ENCODE peak calls at places on chromosomes 3 and 15, in six cellular contexts. F, R, P, K, Y and Q are unnamed samples.

GRCh38 chr3:175193815-175194518 is 334.8 kb downstream of the NAALADL2 start:
- DNase-seq in F (peak), R (no peak), P (peak), K (no peak), Y (no peak), Q (no peak)

GRCh38 chr15:74873756-74874424 is 725 bp upstream of the SCAMP2 start:
- DNase-seq in F (no peak), R (no peak), P (no peak), K (no peak), Y (peak), Q (no peak)

GRCh38 chr3:55294557-55294956 is 192.5 kb downstream of the WNT5A start:
- DNase-seq in F (no peak), R (no peak), P (peak), K (no peak), Y (no peak), Q (no peak)

GRCh38 chr15:34049096-34049495 is 10.1 kb upstream of the AVEN start:
- DNase-seq in F (peak), R (no peak), P (peak), K (no peak), Y (no peak), Q (no peak)

GRCh38 chr15:81033508-81033907 is 32.8 kb downstream of the TLNRD1 start:
- DNase-seq in F (no peak), R (no peak), P (no peak), K (no peak), Y (no peak), Q (no peak)

GRCh38 chr3:142586803-142587406 is 8.4 kb upstream of the ATR start:
- DNase-seq in F (peak), R (no peak), P (peak), K (no peak), Y (peak), Q (no peak)

GRCh38 chr3:129481783-129482332 is 41.8 kb downstream of the IFT122 start:
- DNase-seq in F (no peak), R (peak), P (peak), K (no peak), Y (no peak), Q (peak)

GRCh38 chr15:58299311-58299850 is 132.4 kb upstream of the LIPC start:
- DNase-seq in F (peak), R (no peak), P (no peak), K (no peak), Y (no peak), Q (no peak)

GRCh38 chr3:116425126-116425525 is 20.2 kb downstream of the LSAMP start:
- DNase-seq in F (no peak), R (no peak), P (no peak), K (no peak), Y (no peak), Q (no peak)

GRCh38 chr3:196134691-196135090 is 52.8 kb upstream of the TFRC start:
- DNase-seq in F (no peak), R (no peak), P (no peak), K (no peak), Y (no peak), Q (no peak)